ENCODE peak calls at places on chromosomes 3 and 15, in nine cellular contexts. V is bronchial epithelial cell; I is PC-9; W is chondrocyte; A is dorsolateral prefrontal cortex; Z is IMR-90; E is WTC11; G is CD8-positive, alpha-beta T cell; H is A549. P is an unnamed sample.

GRCh38 chr3:58585005-58585786 is 8.0 kb upstream of the FAM107A start:
- DNase-seq in V (peak; percentile 54), I (peak; percentile 61), W (no peak), A (peak; percentile 67), Z (peak; percentile 58), E (peak; percentile 90), G (peak; percentile 41), H (peak; percentile 91), P (peak; percentile 64)

GRCh38 chr15:89307791-89308190 is 26.8 kb downstream of the POLG start:
- DNase-seq in V (peak; percentile 56), I (no peak), W (no peak), A (no peak), Z (peak; percentile 82), E (no peak), G (no peak), H (no peak), P (no peak)

GRCh38 chr3:89560546-89560945 is 453.1 kb downstream of the EPHA3 start:
- DNase-seq in V (no peak), I (peak; percentile 8), W (no peak), A (no peak), Z (peak; percentile 54), E (no peak), G (no peak), H (no peak), P (peak; percentile 54)

GRCh38 chr15:43939070-43939469 is 112.3 kb downstream of the WDR76 start:
- DNase-seq in V (peak; percentile 35), I (peak; percentile 29), W (no peak), A (no peak), Z (peak; percentile 33), E (no peak), G (no peak), H (peak; percentile 25), P (peak; percentile 47)

GRCh38 chr3:72633101-72633500 is 215.1 kb downstream of the SHQ1 start:
- DNase-seq in V (no peak), I (no peak), W (no peak), A (no peak), Z (no peak), E (no peak), G (no peak), H (no peak), P (no peak)

GRCh38 chr3:32117324-32117723 is 10.9 kb downstream of the GPD1L start:
- DNase-seq in V (peak; percentile 47), I (no peak), W (no peak), A (no peak), Z (no peak), E (no peak), G (no peak), H (no peak), P (no peak)

GRCh38 chr3:15452156-15452555 is 24.8 kb downstream of the EAF1 start:
- DNase-seq in V (no peak), I (no peak), W (no peak), A (no peak), Z (no peak), E (no peak), G (no peak), H (no peak), P (no peak)

GRCh38 chr3:114899186-114899931 is 247.7 kb downstream of the ZBTB20 start:
- DNase-seq in V (no peak), I (no peak), W (no peak), A (no peak), Z (no peak), E (no peak), G (no peak), H (no peak), P (no peak)

GRCh38 chr3:185912929-185913901 is 24.6 kb downstream of the TRA2B start:
- DNase-seq in V (no peak), I (no peak), W (no peak), A (no peak), Z (no peak), E (no peak), G (no peak), H (no peak), P (no peak)

GRCh38 chr3:194877311-194878119 is 191.8 kb downstream of the FAM43A start:
- DNase-seq in V (no peak), I (no peak), W (no peak), A (no peak), Z (no peak), E (no peak), G (no peak), H (no peak), P (no peak)

GRCh38 chr3:38907426-38907825 is 91.4 kb upstream of the SCN10A start:
- DNase-seq in V (peak; percentile 67), I (no peak), W (no peak), A (no peak), Z (peak; percentile 6), E (no peak), G (no peak), H (no peak), P (no peak)

GRCh38 chr3:52374173-52374572 is 58.1 kb downstream of the DNAH1 start:
- DNase-seq in V (no peak), I (no peak), W (no peak), A (peak; percentile 29), Z (no peak), E (no peak), G (no peak), H (no peak), P (peak; percentile 7)

GRCh38 chr3:164222200-164222599 is 856.1 kb downstream of the SI start:
- DNase-seq in V (no peak), I (no peak), W (no peak), A (no peak), Z (no peak), E (no peak), G (no peak), H (no peak), P (no peak)

GRCh38 chr15:87557871-87558270 is 698.7 kb downstream of the NTRK3 start:
- DNase-seq in V (peak; percentile 1), I (no peak), W (no peak), A (no peak), Z (no peak), E (no peak), G (no peak), H (no peak), P (no peak)

GRCh38 chr3:109265300-109265699 is 51.0 kb downstream of the DPPA2 start:
- DNase-seq in V (no peak), I (no peak), W (no peak), A (no peak), Z (no peak), E (no peak), G (no peak), H (no peak), P (peak; percentile 11)

GRCh38 chr3:70488131-70488530 is 175.7 kb upstream of the MDFIC2 start:
- DNase-seq in V (no peak), I (no peak), W (no peak), A (no peak), Z (no peak), E (no peak), G (no peak), H (no peak), P (no peak)

GRCh38 chr3:70488816-70489215 is 176.4 kb upstream of the MDFIC2 start:
- DNase-seq in V (no peak), I (no peak), W (no peak), A (no peak), Z (no peak), E (no peak), G (no peak), H (no peak), P (no peak)
- TF ChIP-seq CTCF in V (no peak), I (no peak), W (no peak), A (no peak), Z (no peak), E (no peak), G (no peak), H (no peak), P (no peak)

GRCh38 chr3:41716391-41716910 is 245.5 kb downstream of the ULK4 start:
- DNase-seq in V (peak; percentile 20), I (no peak), W (no peak), A (no peak), Z (peak; percentile 37), E (no peak), G (no peak), H (peak; percentile 3), P (peak; percentile 9)
- TF ChIP-seq CTCF in V (no peak), I (peak; percentile 47), W (peak; percentile 89), A (peak; percentile 12), Z (peak; percentile 59), E (no peak), G (no peak), H (peak; percentile 33), P (no peak)

DNA sequence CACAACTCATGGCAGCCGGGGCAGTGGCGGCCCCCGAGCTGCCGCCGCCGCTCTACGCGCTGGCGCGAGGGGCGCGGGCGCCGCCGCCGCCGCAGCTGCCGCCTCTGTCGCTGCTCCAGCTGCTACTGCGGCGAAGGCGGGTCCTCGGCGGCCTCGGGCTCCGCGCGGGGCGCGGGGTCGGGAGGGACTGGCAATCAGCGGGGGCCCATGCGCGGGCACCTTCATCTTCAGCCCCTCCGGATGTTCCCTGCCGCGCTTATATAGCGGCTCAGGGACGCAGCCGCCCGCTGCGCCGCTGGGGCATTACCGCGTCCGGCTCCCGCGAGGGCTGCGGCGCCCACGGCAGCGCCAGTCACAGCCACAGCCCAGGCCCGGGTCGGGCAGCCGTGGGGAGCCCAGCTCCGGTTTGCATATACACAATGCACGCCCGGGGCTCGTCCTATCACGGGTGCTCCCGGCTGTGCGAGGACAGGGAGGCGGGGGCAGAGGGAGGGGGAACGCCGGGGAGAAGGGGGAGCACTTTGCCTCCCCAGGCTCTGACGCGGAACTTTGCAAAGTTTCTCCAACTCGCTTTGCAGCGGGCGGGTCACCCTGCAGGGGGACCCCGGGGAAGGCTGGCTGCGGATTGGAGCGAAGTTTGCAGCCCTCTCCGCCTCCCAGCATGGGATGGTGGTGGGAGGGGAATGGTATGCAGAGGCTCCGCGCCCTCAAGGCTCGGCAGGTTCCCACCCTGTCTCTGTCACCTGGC is at the start of gene VGLL3:
- DNase-seq in V (no peak), I (peak; percentile 88), W (peak; percentile 98), A (no peak), Z (peak; percentile 87), E (peak; percentile 90), G (no peak), H (peak; percentile 64), P (peak; percentile 80)
- TF ChIP-seq CTCF in V (peak; percentile 4), I (no peak), W (peak; percentile 75), A (no peak), Z (peak; percentile 25), E (no peak), G (no peak), H (no peak), P (no peak)

GRCh38 chr3:14221902-14222301 is 43.3 kb downstream of the LSM3 start:
- DNase-seq in V (no peak), I (no peak), W (no peak), A (no peak), Z (no peak), E (no peak), G (no peak), H (no peak), P (no peak)

GRCh38 chr3:14222457-14222856 is 43.8 kb downstream of the LSM3 start:
- DNase-seq in V (no peak), I (no peak), W (no peak), A (no peak), Z (no peak), E (no peak), G (no peak), H (no peak), P (no peak)

GRCh38 chr3:14223595-14223994 is 45.0 kb downstream of the LSM3 start:
- DNase-seq in V (peak; percentile 58), I (no peak), W (no peak), A (no peak), Z (no peak), E (no peak), G (no peak), H (no peak), P (no peak)

GRCh38 chr3:14224895-14225294 is 46.3 kb downstream of the LSM3 start:
- DNase-seq in V (peak; percentile 72), I (peak; percentile 77), W (no peak), A (no peak), Z (peak; percentile 51), E (no peak), G (no peak), H (no peak), P (no peak)

GRCh38 chr3:14222900-14223594 is 44.4 kb downstream of the LSM3 start:
- DNase-seq in V (peak; percentile 59), I (no peak), W (no peak), A (no peak), Z (no peak), E (no peak), G (no peak), H (no peak), P (no peak)
- TF ChIP-seq CTCF in V (no peak), I (no peak), W (peak; percentile 34), A (no peak), Z (no peak), E (no peak), G (no peak), H (no peak), P (no peak)